ENCODE peak calls at places on chromosomes 6 and 20, in five cellular contexts. One of them, this sample, is unnamed.
A peak's percentile ranks its signal among the peaks of the same experiment; 100 is the strongest.

GRCh38 chr6:167676666-167677421 is 149.9 kb upstream of the AFDN start:
- DNase-seq in mesenchymal stem cell: peak; percentile 50
- DNase-seq in activated T-cell treated with anti-CD3 and anti-CD28 coated beads, Interleukin-2, amount 50 U/mL, for 72 hours: no peak
- DNase-seq in AG10803: no peak
- DNase-seq in GM03348: no peak
- DNase-seq in this sample: no peak

GRCh38 chr20:7672551-7672950 is 267.7 kb downstream of the HAO1 start:
- DNase-seq in GM03348: no peak
- DNase-seq in activated T-cell treated with anti-CD3 and anti-CD28 coated beads, Interleukin-2, amount 50 U/mL, for 72 hours: no peak
- DNase-seq in AG10803: no peak
- DNase-seq in mesenchymal stem cell: no peak
- DNase-seq in this sample: no peak

GRCh38 chr20:58264271-58264670 is 35.8 kb upstream of the ANKRD60 start:
- DNase-seq in AG10803: no peak
- DNase-seq in activated T-cell treated with anti-CD3 and anti-CD28 coated beads, Interleukin-2, amount 50 U/mL, for 72 hours: no peak
- DNase-seq in mesenchymal stem cell: no peak
- DNase-seq in GM03348: no peak
- DNase-seq in this sample: no peak

GRCh38 chr6:45900808-45901752 is 114.6 kb downstream of the CLIC5 start:
- DNase-seq in mesenchymal stem cell: peak; percentile 57
- DNase-seq in AG10803: peak; percentile 74
- DNase-seq in activated T-cell treated with anti-CD3 and anti-CD28 coated beads, Interleukin-2, amount 50 U/mL, for 72 hours: no peak
- DNase-seq in GM03348: peak; percentile 68
- DNase-seq in this sample: peak; percentile 53

GRCh38 chr20:63498950-63499332 is at the start of gene EEF1A2:
- DNase-seq in AG10803: no peak
- DNase-seq in activated T-cell treated with anti-CD3 and anti-CD28 coated beads, Interleukin-2, amount 50 U/mL, for 72 hours: peak; percentile 44
- DNase-seq in GM03348: peak; percentile 64
- DNase-seq in mesenchymal stem cell: no peak
- DNase-seq in this sample: no peak

GRCh38 chr20:37897008-37897548 is 5.8 kb upstream of the VSTM2L start:
- DNase-seq in activated T-cell treated with anti-CD3 and anti-CD28 coated beads, Interleukin-2, amount 50 U/mL, for 72 hours: no peak
- DNase-seq in GM03348: no peak
- DNase-seq in AG10803: no peak
- DNase-seq in mesenchymal stem cell: no peak
- DNase-seq in this sample: no peak

GRCh38 chr6:2477723-2478122 is 232.3 kb upstream of the GMDS start:
- DNase-seq in activated T-cell treated with anti-CD3 and anti-CD28 coated beads, Interleukin-2, amount 50 U/mL, for 72 hours: no peak
- DNase-seq in mesenchymal stem cell: no peak
- DNase-seq in GM03348: no peak
- DNase-seq in AG10803: peak; percentile 25
- DNase-seq in this sample: no peak

GRCh38 chr20:63119451-63120285 is 96.3 kb downstream of the YTHDF1 start:
- DNase-seq in mesenchymal stem cell: no peak
- DNase-seq in AG10803: no peak
- DNase-seq in activated T-cell treated with anti-CD3 and anti-CD28 coated beads, Interleukin-2, amount 50 U/mL, for 72 hours: no peak
- DNase-seq in GM03348: no peak
- DNase-seq in this sample: no peak

GRCh38 chr20:19108181-19108580 is 104.3 kb upstream of the SLC24A3 start:
- DNase-seq in mesenchymal stem cell: no peak
- DNase-seq in AG10803: no peak
- DNase-seq in activated T-cell treated with anti-CD3 and anti-CD28 coated beads, Interleukin-2, amount 50 U/mL, for 72 hours: no peak
- DNase-seq in GM03348: no peak
- DNase-seq in this sample: no peak

GRCh38 chr6:151010111-151010510 is 144.6 kb downstream of the MTHFD1L start:
- DNase-seq in AG10803: no peak
- DNase-seq in GM03348: no peak
- DNase-seq in activated T-cell treated with anti-CD3 and anti-CD28 coated beads, Interleukin-2, amount 50 U/mL, for 72 hours: no peak
- DNase-seq in mesenchymal stem cell: no peak
- DNase-seq in this sample: peak; percentile 50

GRCh38 chr20:24948939-24949679 is at the start of gene CST7:
- DNase-seq in mesenchymal stem cell: no peak
- DNase-seq in activated T-cell treated with anti-CD3 and anti-CD28 coated beads, Interleukin-2, amount 50 U/mL, for 72 hours: peak; percentile 84
- DNase-seq in GM03348: no peak
- DNase-seq in AG10803: no peak
- DNase-seq in this sample: no peak

GRCh38 chr6:13500264-13500663 is 12.9 kb upstream of the GFOD1 start:
- DNase-seq in GM03348: no peak
- DNase-seq in mesenchymal stem cell: peak; percentile 16
- DNase-seq in AG10803: no peak
- DNase-seq in activated T-cell treated with anti-CD3 and anti-CD28 coated beads, Interleukin-2, amount 50 U/mL, for 72 hours: no peak
- DNase-seq in this sample: no peak

GRCh38 chr6:1381397-1382330 is 7.7 kb upstream of the FOXF2 start:
- DNase-seq in AG10803: no peak
- DNase-seq in activated T-cell treated with anti-CD3 and anti-CD28 coated beads, Interleukin-2, amount 50 U/mL, for 72 hours: peak; percentile 68
- DNase-seq in mesenchymal stem cell: no peak
- DNase-seq in GM03348: peak; percentile 85
- DNase-seq in this sample: peak; percentile 23

GRCh38 chr6:168128006-168128630 is 49.1 kb upstream of the FRMD1 start:
- DNase-seq in AG10803: no peak
- DNase-seq in GM03348: no peak
- DNase-seq in mesenchymal stem cell: no peak
- DNase-seq in activated T-cell treated with anti-CD3 and anti-CD28 coated beads, Interleukin-2, amount 50 U/mL, for 72 hours: no peak
- DNase-seq in this sample: no peak

GRCh38 chr6:6414946-6415345 is 94.5 kb upstream of the F13A1 start:
- DNase-seq in mesenchymal stem cell: no peak
- DNase-seq in AG10803: no peak
- DNase-seq in GM03348: no peak
- DNase-seq in activated T-cell treated with anti-CD3 and anti-CD28 coated beads, Interleukin-2, amount 50 U/mL, for 72 hours: no peak
- DNase-seq in this sample: no peak

GRCh38 chr20:17530716-17531536 is at the start of gene BFSP1:
- DNase-seq in GM03348: peak; percentile 78
- DNase-seq in activated T-cell treated with anti-CD3 and anti-CD28 coated beads, Interleukin-2, amount 50 U/mL, for 72 hours: peak; percentile 56
- DNase-seq in mesenchymal stem cell: peak; percentile 69
- DNase-seq in AG10803: peak; percentile 51
- DNase-seq in this sample: peak; percentile 55

GRCh38 chr6:25579902-25580495 is 72.0 kb upstream of the SCGN start:
- DNase-seq in AG10803: no peak
- DNase-seq in GM03348: no peak
- DNase-seq in mesenchymal stem cell: no peak
- DNase-seq in activated T-cell treated with anti-CD3 and anti-CD28 coated beads, Interleukin-2, amount 50 U/mL, for 72 hours: no peak
- DNase-seq in this sample: no peak